ENCODE peak calls at places on chromosomes 3 and 15, in six cellular contexts. V is prostate gland, C is adipocyte, L is aorta, U is ovary, Y is H9. M is an unnamed sample.

GRCh38 chr3:145898487-145898886 is 262.5 kb downstream of the PLOD2 start:
- DNase-seq in V (no peak), U (no peak), Y (no peak), C (peak; percentile 59), L (no peak), M (no peak)

GRCh38 chr3:141095546-141095937 is 44.4 kb downstream of the SPSB4 start:
- DNase-seq in U (no peak), V (no peak), L (no peak), C (no peak), Y (no peak), M (no peak)

GRCh38 chr3:129360224-129360623 is 68.2 kb downstream of the EFCAB12 start:
- DNase-seq in V (no peak), U (no peak), Y (no peak), L (no peak), C (no peak), M (no peak)

GRCh38 chr3:8183627-8184026 is 318.0 kb upstream of the LMCD1 start:
- DNase-seq in V (no peak), Y (no peak), U (no peak), L (no peak), C (no peak), M (no peak)

GRCh38 chr15:69537888-69538287 is 85.3 kb downstream of the RPLP1 start:
- DNase-seq in U (no peak), V (no peak), L (no peak), Y (no peak), C (peak; percentile 70), M (no peak)

GRCh38 chr3:171160326-171160725 is 133.8 kb upstream of the SLC2A2 start:
- DNase-seq in L (no peak), Y (no peak), C (peak; percentile 27), U (no peak), V (no peak), M (no peak)

GRCh38 chr3:127487196-127487595 is 103.3 kb downstream of the TPRA1 start:
- DNase-seq in L (peak; percentile 17), Y (peak; percentile 6), U (no peak), C (no peak), V (no peak), M (no peak)

GRCh38 chr3:167864559-167864887 is 129.0 kb downstream of the SERPINI1 start:
- DNase-seq in L (no peak), C (no peak), V (no peak), U (no peak), Y (no peak), M (no peak)

GRCh38 chr3:142027713-142028112 is 121.6 kb downstream of the TFDP2 start:
- DNase-seq in V (peak; percentile 40), U (no peak), C (peak; percentile 51), L (no peak), Y (no peak), M (no peak)

GRCh38 chr3:128430731-128431130 is 36.0 kb downstream of the DNAJB8 start:
- DNase-seq in V (no peak), C (no peak), U (no peak), L (no peak), Y (no peak), M (no peak)

GRCh38 chr3:190709351-190709773 is 153.1 kb downstream of the GMNC start:
- DNase-seq in V (peak; percentile 27), L (no peak), U (no peak), C (peak; percentile 58), Y (no peak), M (no peak)

GRCh38 chr3:31815006-31815405 is 166.1 kb downstream of the OSBPL10 start:
- DNase-seq in C (peak; percentile 11), Y (no peak), U (no peak), L (no peak), V (no peak), M (no peak)

GRCh38 chr3:136899622-136900158 is 37.7 kb downstream of the NCK1 start:
- DNase-seq in U (no peak), Y (no peak), V (no peak), C (no peak), L (no peak), M (no peak)

GRCh38 chr3:69838217-69838616 is 99.0 kb downstream of the MITF start:
- DNase-seq in L (no peak), V (no peak), U (no peak), C (peak; percentile 84), Y (no peak), M (no peak)

GRCh38 chr3:105228696-105229095 is 138.0 kb upstream of the ALCAM start:
- DNase-seq in L (no peak), V (no peak), Y (no peak), U (no peak), C (no peak), M (no peak)

GRCh38 chr15:100891316-100892012 is 11.8 kb downstream of the ALDH1A3 start:
- DNase-seq in C (no peak), L (no peak), U (no peak), Y (no peak), V (no peak), M (no peak)

GRCh38 chr3:160778480-160778879 is 22.4 kb downstream of the PPM1L start:
- DNase-seq in C (no peak), L (no peak), U (no peak), V (no peak), Y (no peak), M (no peak)

GRCh38 chr3:160781429-160781828 is 25.4 kb downstream of the PPM1L start:
- DNase-seq in Y (no peak), U (no peak), V (no peak), C (no peak), L (no peak), M (no peak)

GRCh38 chr3:160784853-160785252 is 28.8 kb downstream of the PPM1L start:
- DNase-seq in Y (no peak), L (no peak), V (peak; percentile 68), C (no peak), U (no peak), M (no peak)

DNA sequence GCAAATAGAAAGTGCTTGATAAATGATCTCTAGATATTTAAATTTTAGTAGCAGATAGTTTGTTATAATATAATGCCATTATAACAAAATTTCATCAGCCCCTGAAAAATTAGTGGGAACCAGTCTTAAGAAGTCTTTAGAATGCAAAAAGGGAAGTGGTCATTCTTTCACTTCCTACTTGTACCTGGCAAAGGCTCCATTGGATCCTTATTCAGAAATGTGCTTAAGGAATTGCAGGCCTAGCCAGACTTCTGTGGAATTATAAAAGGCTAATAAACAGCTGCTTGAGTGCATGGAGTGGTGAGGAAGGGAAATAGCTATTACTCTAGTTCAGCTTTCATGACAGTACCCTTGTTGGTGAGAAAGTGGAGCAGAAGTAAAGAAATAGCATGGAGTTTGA is 24.2 kb downstream of the PPM1L start:
- DNase-seq in C (no peak), Y (no peak), V (no peak), L (no peak), U (no peak), M (no peak)
- H3K27me3 ChIP-seq in C (no peaks in the 10 kb centered on the region), Y (no peaks in the 10 kb centered on the region), V (no peaks in the 10 kb centered on the region), L (no peaks in the 10 kb centered on the region), U (no peaks in the 10 kb centered on the region), M (no peaks in the 10 kb centered on the region)

GRCh38 chr3:13462125-13462629 is 17.9 kb upstream of the HDAC11 start:
- DNase-seq in V (no peak), L (no peak), Y (no peak), U (no peak), C (no peak), M (no peak)

GRCh38 chr3:13461169-13462124 is 18.7 kb upstream of the HDAC11 start:
- DNase-seq in V (no peak), U (peak; percentile 40), L (peak; percentile 81), C (peak; percentile 43), Y (peak; percentile 93), M (no peak)

GRCh38 chr3:13462822-13463221 is 17.3 kb upstream of the HDAC11 start:
- DNase-seq in Y (no peak), V (no peak), L (no peak), U (no peak), C (no peak), M (no peak)

GRCh38 chr3:13465236-13465958 is 14.7 kb upstream of the HDAC11 start:
- DNase-seq in L (no peak), U (no peak), C (no peak), Y (no peak), V (no peak), M (no peak)

GRCh38 chr3:13463618-13464400 is 16.3 kb upstream of the HDAC11 start:
- DNase-seq in Y (no peak), C (no peak), U (no peak), L (no peak), V (no peak), M (no peak)
- H3K27me3 ChIP-seq in Y (no peaks in the 10 kb centered on the region), C (peaks cover 37% of the 10 kb centered on the region), U (no peaks in the 10 kb centered on the region), L (no peaks in the 10 kb centered on the region), V (no peaks in the 10 kb centered on the region), M (no peaks in the 10 kb centered on the region)

GRCh38 chr3:73556520-73557371 is 68.0 kb downstream of the PDZRN3 start:
- DNase-seq in C (no peak), V (no peak), U (no peak), Y (peak; percentile 55), L (no peak), M (no peak)
- H3K27me3 ChIP-seq in C (no peaks in the 10 kb centered on the region), V (no peaks in the 10 kb centered on the region), U (no peaks in the 10 kb centered on the region), Y (peaks cover 10% of the 10 kb centered on the region), L (no peaks in the 10 kb centered on the region), M (no peaks in the 10 kb centered on the region)

DNA sequence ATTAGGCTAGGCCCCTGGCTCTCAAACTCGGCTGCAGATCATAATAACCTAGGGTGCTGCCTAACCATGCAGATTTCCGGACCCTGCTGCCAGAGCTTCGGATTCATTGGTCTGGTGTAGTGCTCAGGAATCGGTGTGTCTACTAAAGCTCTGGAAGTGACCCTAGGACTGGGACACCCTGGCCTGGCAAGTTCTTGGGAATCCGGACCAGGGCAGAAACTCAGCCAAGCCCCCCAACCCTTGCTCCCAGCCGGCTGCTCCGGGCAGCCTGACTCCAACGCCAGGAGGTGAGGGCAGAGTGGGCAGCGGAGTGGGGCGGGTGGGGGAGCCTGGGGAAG is 23.0 kb downstream of the IGDCC3 start:
- DNase-seq in L (peak; percentile 44), U (no peak), C (no peak), V (no peak), Y (no peak), M (no peak)
- H3K27me3 ChIP-seq in L (no peaks in the 10 kb centered on the region), U (no peaks in the 10 kb centered on the region), C (peaks cover 49% of the 10 kb centered on the region), V (no peaks in the 10 kb centered on the region), Y (peaks cover 5% of the 10 kb centered on the region), M (no peaks in the 10 kb centered on the region)

GRCh38 chr3:125245521-125245920 is 33.0 kb upstream of the SLC12A8 start:
- DNase-seq in Y (no peak), U (no peak), C (no peak), V (no peak), L (no peak), M (no peak)
- H3K27me3 ChIP-seq in Y (no peaks in the 10 kb centered on the region), U (no peaks in the 10 kb centered on the region), C (no peaks in the 10 kb centered on the region), V (no peaks in the 10 kb centered on the region), L (no peaks in the 10 kb centered on the region), M (no peaks in the 10 kb centered on the region)